ENCODE peak calls at places on chromosomes 2 and 18, in four cellular contexts. U, Q, K and I are unnamed samples.

GRCh38 chr2:62149708-62150107 is 46.2 kb upstream of the B3GNT2 start:
- DNase-seq in Q (no peak), U (no peak), K (no peak), I (no peak)

GRCh38 chr18:36561046-36561445 is 263.5 kb downstream of the FHOD3 start:
- DNase-seq in Q (no peak), K (no peak), U (peak; percentile 13), I (no peak)

GRCh38 chr2:44582363-44583008 is 220.7 kb downstream of the CAMKMT start:
- DNase-seq in U (no peak), K (no peak), Q (no peak), I (no peak)

GRCh38 chr2:225002656-225003045 is 39.6 kb downstream of the DOCK10 start:
- DNase-seq in Q (peak; percentile 34), U (peak; percentile 36), K (no peak), I (no peak)

GRCh38 chr2:109690822-109691541 is 76.8 kb downstream of the SOWAHC start:
- DNase-seq in U (no peak), Q (no peak), K (peak; percentile 3), I (no peak)

GRCh38 chr2:30149513-30149912 is 2.7 kb downstream of the YPEL5 start:
- DNase-seq in Q (no peak), K (no peak), U (no peak), I (no peak)

GRCh38 chr2:30684026-30684425 is 123.2 kb downstream of the CAPN13 start:
- DNase-seq in K (no peak), Q (no peak), U (no peak), I (no peak)

GRCh38 chr2:211161236-211161635 is 604.8 kb downstream of the CPS1 start:
- DNase-seq in K (no peak), Q (no peak), U (no peak), I (no peak)

GRCh38 chr2:112644933-112645395 is 775 bp upstream of the SLC20A1 start:
- DNase-seq in Q (no peak), U (no peak), K (peak; percentile 88), I (no peak)

GRCh38 chr2:219832904-219833303 is 205.5 kb downstream of the SLC4A3 start:
- DNase-seq in U (no peak), K (no peak), Q (no peak), I (no peak)

GRCh38 chr2:157898591-157898996 is 22.5 kb upstream of the ACVR1 start:
- DNase-seq in Q (no peak), K (peak; percentile 42), U (no peak), I (no peak)

GRCh38 chr2:128472789-128473174 is 154.1 kb upstream of the HS6ST1 start:
- DNase-seq in K (no peak), U (no peak), Q (no peak), I (no peak)